ENCODE peak calls at places on chromosome X, in six cellular contexts. L, T, K, F, E and C are unnamed samples.

GRCh38 chrX:153032397-153033118 is 23.7 kb upstream of the PNMA3 start:
- DNase-seq in E (peak; percentile 17), T (peak; percentile 50), L (peak; percentile 82), F (peak; percentile 44), K (peak; percentile 32), C (peak; percentile 56)

GRCh38 chrX:72020204-72020603 is 109.6 kb downstream of the NHSL2 start:
- DNase-seq in E (no peak), F (no peak), L (no peak), K (no peak), T (no peak), C (no peak)

GRCh38 chrX:13357925-13358324 is 38.1 kb upstream of the ATXN3L start:
- DNase-seq in E (peak; percentile 68), T (no peak), K (no peak), L (no peak), F (no peak), C (no peak)

GRCh38 chrX:95346854-95347253 is 1337.8 kb upstream of the DIAPH2 start:
- DNase-seq in E (peak; percentile 36), T (no peak), L (no peak), F (no peak), K (no peak), C (no peak)

GRCh38 chrX:108699368-108699767 is 37.0 kb downstream of the IRS4 start:
- DNase-seq in E (no peak), T (peak; percentile 7), L (no peak), K (peak; percentile 7), F (no peak), C (no peak)

GRCh38 chrX:46582964-46583363 is 9.4 kb downstream of the CHST7 start:
- DNase-seq in F (no peak), T (no peak), K (no peak), E (no peak), L (no peak), C (no peak)

GRCh38 chrX:49209434-49210251 is 9.7 kb upstream of the SYP start:
- DNase-seq in L (no peak), K (peak; percentile 72), T (no peak), E (no peak), F (no peak), C (no peak)

GRCh38 chrX:46626566-46626965 is 53.0 kb downstream of the CHST7 start:
- DNase-seq in F (no peak), E (peak; percentile 83), L (no peak), T (peak; percentile 58), K (no peak), C (no peak)

GRCh38 chrX:102746134-102746584 is 25.6 kb downstream of the GPRASP3 start:
- DNase-seq in K (no peak), L (peak; percentile 63), E (no peak), T (no peak), F (no peak), C (no peak)

GRCh38 chrX:44484607-44485146 is 58.0 kb downstream of the FUNDC1 start:
- DNase-seq in K (no peak), F (no peak), L (no peak), E (no peak), T (no peak), C (no peak)